ENCODE peak calls at places on chromosomes 3 and 15, in seven cellular contexts. M is BE2C; Q is activated CD4-positive, alpha-beta memory T cell treated with anti-CD3 and anti-CD28 coated beads for 36 hours; B is GM10248; L is ACHN; F is RCC 7860; S is activated T-cell treated with anti-CD3 and anti-CD28 coated beads, Interleukin-2, amount 50 U/mL, for 48 hours. Y is an unnamed sample.

GRCh38 chr3:197135212-197135611 is 105.6 kb upstream of the MELTF start:
- DNase-seq in M (no peak), Q (peak), B (no peak), L (no peak), F (no peak), S (no peak), Y (no peak)

GRCh38 chr3:188217011-188217463 is 63.1 kb downstream of the LPP start:
- DNase-seq in M (no peak), Q (no peak), B (no peak), L (no peak), F (no peak), S (no peak), Y (no peak)

GRCh38 chr3:73581134-73581846 is 43.5 kb downstream of the PDZRN3 start:
- DNase-seq in M (no peak), Q (no peak), B (no peak), L (no peak), F (no peak), S (no peak), Y (no peak)

GRCh38 chr15:101308604-101309435 is 13.8 kb upstream of the SNRPA1 start:
- DNase-seq in M (no peak), Q (no peak), B (no peak), L (no peak), F (no peak), S (no peak), Y (peak)

GRCh38 chr15:59232476-59232875 is 25.8 kb downstream of the LDHAL6B start:
- DNase-seq in M (no peak), Q (no peak), B (no peak), L (no peak), F (peak), S (no peak), Y (no peak)

GRCh38 chr3:25781145-25781757 is 2.0 kb downstream of the NGLY1 start:
- DNase-seq in M (no peak), Q (no peak), B (peak), L (no peak), F (no peak), S (no peak), Y (no peak)

GRCh38 chr3:50562866-50563265 is 4.7 kb downstream of the C3orf18 start:
- DNase-seq in M (no peak), Q (no peak), B (no peak), L (no peak), F (no peak), S (no peak), Y (no peak)

GRCh38 chr3:138256022-138256421 is 68.9 kb downstream of the ARMC8 start:
- DNase-seq in M (no peak), Q (no peak), B (no peak), L (no peak), F (peak), S (no peak), Y (no peak)

GRCh38 chr3:16528581-16528993 is 15.1 kb upstream of the RFTN1 start:
- DNase-seq in M (no peak), Q (no peak), B (no peak), L (no peak), F (no peak), S (no peak), Y (no peak)

GRCh38 chr3:119418641-119419040 is 44.8 kb downstream of the TMEM39A start:
- DNase-seq in M (no peak), Q (no peak), B (no peak), L (no peak), F (no peak), S (no peak), Y (no peak)

GRCh38 chr3:149879872-149880271 is 66.9 kb downstream of the RNF13 start:
- DNase-seq in M (peak), Q (peak), B (peak), L (peak), F (peak), S (peak), Y (no peak)

GRCh38 chr3:3088066-3088465 is 22.1 kb downstream of the IL5RA start:
- DNase-seq in M (no peak), Q (no peak), B (no peak), L (no peak), F (no peak), S (no peak), Y (no peak)

GRCh38 chr15:63263519-63263918 is 13.9 kb upstream of the APH1B start:
- DNase-seq in M (no peak), Q (no peak), B (no peak), L (no peak), F (no peak), S (no peak), Y (no peak)

GRCh38 chr15:74725845-74726773 is 781 bp upstream of the CYP1A1 start:
- DNase-seq in M (peak), Q (peak), B (peak), L (peak), F (no peak), S (peak), Y (peak)

GRCh38 chr3:70849911-70850699 is 537.7 kb upstream of the MDFIC2 start:
- DNase-seq in M (no peak), Q (no peak), B (no peak), L (peak), F (peak), S (no peak), Y (no peak)

GRCh38 chr3:9195390-9195789 is 54.1 kb downstream of the SRGAP3 start:
- DNase-seq in M (no peak), Q (no peak), B (no peak), L (no peak), F (no peak), S (no peak), Y (no peak)

GRCh38 chr3:32236377-32236776 is 2.1 kb upstream of the CMTM8 start:
- DNase-seq in M (no peak), Q (no peak), B (no peak), L (no peak), F (no peak), S (no peak), Y (no peak)